ENCODE peak calls at places on chromosomes 5 and 9, in eight cellular contexts. M is A549, L is heart right ventricle, D is mesendoderm, N is lower lobe of right lung, J is IMR-90, S is suprapubic skin, V is cardiac muscle cell. Q is an unnamed sample. For H3K4me1, the result is how much of the 10 kb centered on the place peaks cover.

GRCh38 chr9:93520523-93520922 is 55.9 kb upstream of the PHF2 start:
- DNase-seq in M (no peak), L (no peak), D (no peak), N (no peak), J (no peak), S (no peak), V (no peak), Q (no peak)

GRCh38 chr9:34010979-34011378 is 37.7 kb downstream of the UBAP2 start:
- DNase-seq in M (peak), L (no peak), D (no peak), N (no peak), J (no peak), S (no peak), V (peak), Q (no peak)

GRCh38 chr9:88978034-88978433 is 13.2 kb upstream of the S1PR3 start:
- DNase-seq in M (no peak), L (no peak), D (peak), N (no peak), J (no peak), S (no peak), V (no peak), Q (no peak)

GRCh38 chr9:115231116-115231515 is 113.2 kb upstream of the TNC start:
- DNase-seq in M (no peak), L (no peak), D (no peak), N (no peak), J (no peak), S (no peak), V (no peak), Q (no peak)

GRCh38 chr9:114836769-114837168 is 30.9 kb upstream of the TNFSF15 start:
- DNase-seq in M (no peak), L (no peak), D (no peak), N (no peak), J (no peak), S (no peak), V (no peak), Q (no peak)

GRCh38 chr9:89984214-89984613 is 379.4 kb downstream of the GADD45G start:
- DNase-seq in M (no peak), L (no peak), D (no peak), N (no peak), J (peak), S (no peak), V (no peak), Q (no peak)

GRCh38 chr9:112046181-112046580 is 128.9 kb downstream of the SUSD1 start:
- DNase-seq in M (no peak), L (no peak), D (no peak), N (no peak), J (peak), S (no peak), V (no peak), Q (no peak)

GRCh38 chr9:97980479-97980803 is 2.7 kb upstream of the ANP32B start:
- DNase-seq in M (no peak), L (peak), D (no peak), N (no peak), J (no peak), S (peak), V (peak), Q (peak)

GRCh38 chr9:38183994-38184568 is 115.1 kb upstream of the SHB start:
- DNase-seq in M (no peak), L (no peak), D (peak), N (no peak), J (no peak), S (no peak), V (peak), Q (no peak)

GRCh38 chr5:172868924-172869565 is 35.0 kb downstream of the ERGIC1 start:
- DNase-seq in M (peak), L (peak), D (no peak), N (peak), J (peak), S (peak), V (peak), Q (peak)

GRCh38 chr5:172867761-172868435 is 33.8 kb downstream of the ERGIC1 start:
- DNase-seq in M (no peak), L (no peak), D (no peak), N (no peak), J (peak), S (no peak), V (no peak), Q (no peak)

GRCh38 chr5:172866378-172866777 is 32.3 kb downstream of the ERGIC1 start:
- DNase-seq in M (no peak), L (no peak), D (no peak), N (no peak), J (no peak), S (no peak), V (no peak), Q (no peak)

GRCh38 chr5:172868436-172868923 is 34.4 kb downstream of the ERGIC1 start:
- DNase-seq in M (peak), L (no peak), D (no peak), N (no peak), J (peak), S (no peak), V (no peak), Q (no peak)

DNA sequence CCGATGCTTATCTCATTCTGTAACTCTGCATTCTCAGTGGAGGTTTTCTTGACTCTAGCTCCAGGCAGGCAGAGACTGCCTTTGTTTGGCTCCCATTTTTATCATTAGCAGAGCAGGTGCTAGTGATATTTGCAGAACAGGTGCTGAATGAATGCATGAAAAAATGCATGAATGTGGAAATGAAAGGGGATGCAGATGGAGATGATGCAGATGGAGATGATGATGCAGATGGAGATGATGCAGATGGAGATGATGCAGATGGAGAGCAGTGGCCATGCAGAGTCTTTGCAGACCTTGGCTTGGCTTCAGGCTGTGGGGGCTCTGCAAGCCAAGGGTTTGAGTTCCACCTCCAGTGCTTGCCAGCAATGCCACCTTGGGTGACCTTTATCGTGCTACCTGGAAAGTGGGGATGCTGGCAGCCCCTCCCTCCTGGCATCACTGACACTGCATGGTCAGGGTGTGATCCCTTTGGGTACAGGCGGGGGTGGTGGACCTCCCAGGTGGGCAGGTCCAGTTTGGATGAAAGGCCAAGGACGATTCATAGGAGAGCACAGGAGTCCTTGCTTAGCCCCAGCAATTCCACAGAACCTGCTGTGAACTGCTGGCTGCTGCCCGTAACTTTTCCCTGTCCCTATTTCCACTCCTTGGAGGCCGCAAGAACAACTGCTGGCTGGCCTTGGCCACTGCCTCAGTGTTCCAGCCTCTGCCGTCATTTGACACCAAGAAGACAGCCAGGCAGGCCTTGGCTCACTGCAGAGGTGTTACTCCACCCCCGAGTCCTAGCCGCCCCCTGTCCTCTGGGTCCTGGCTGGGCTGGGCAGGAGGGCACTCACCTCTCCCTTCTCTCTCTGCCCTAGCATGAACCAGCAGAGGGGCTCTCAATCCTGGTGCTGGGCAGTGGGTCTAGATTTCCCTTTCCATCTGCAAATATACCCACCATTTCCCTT is 33.0 kb downstream of the ERGIC1 start:
- DNase-seq in M (no peak), L (peak), D (peak), N (no peak), J (peak), S (peak), V (no peak), Q (peak)
- H3K4me1 ChIP-seq in M (half or more), L (half or more), D (under half), N (half or more), J (under half), S (half or more), V (under half), Q (under half)

GRCh38 chr5:158880514-158881001 is 219.2 kb downstream of the EBF1 start:
- DNase-seq in M (no peak), L (no peak), D (no peak), N (no peak), J (no peak), S (no peak), V (peak), Q (no peak)
- H3K4me1 ChIP-seq in M (under half), L (under half), D (under half), N (under half), J (under half), S (under half), V (under half), Q (under half)

GRCh38 chr5:164748861-164749260 is 1243.4 kb downstream of the MAT2B start:
- DNase-seq in M (no peak), L (no peak), D (no peak), N (no peak), J (no peak), S (no peak), V (no peak), Q (no peak)
- H3K4me1 ChIP-seq in M (under half), L (under half), D (under half), N (under half), J (under half), S (under half), V (under half), Q (under half)

DNA sequence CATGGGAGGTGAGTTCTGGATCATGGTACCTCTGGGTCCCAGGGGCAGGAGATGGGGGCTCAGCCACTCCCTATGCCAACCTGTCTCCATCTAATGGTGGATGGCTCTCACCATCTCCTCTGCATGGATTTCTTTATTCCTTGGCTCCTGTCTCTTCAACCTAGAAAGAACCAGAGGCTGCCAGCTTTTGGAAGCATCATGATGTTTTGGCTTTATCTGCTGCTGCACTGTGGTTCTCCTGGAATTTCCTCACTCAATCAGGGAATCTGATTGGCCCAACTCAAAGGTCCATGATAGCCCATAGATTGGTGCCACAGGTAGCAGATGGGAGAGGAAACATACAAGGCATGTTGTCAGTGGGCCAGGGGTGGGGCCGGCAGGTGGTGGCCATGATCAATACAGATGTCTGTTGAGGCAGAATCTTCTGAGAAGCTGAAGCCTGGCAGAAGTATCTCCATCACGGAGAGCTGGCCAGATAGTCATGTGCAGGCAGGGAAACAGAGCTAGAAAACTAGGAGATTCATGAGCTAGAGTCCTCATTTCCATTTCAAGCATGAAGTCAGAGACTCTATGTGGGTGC is 158.2 kb downstream of the MACROH2A1 start:
- DNase-seq in M (no peak), L (no peak), D (no peak), N (no peak), J (no peak), S (peak), V (no peak), Q (peak)
- H3K4me1 ChIP-seq in M (under half), L (under half), D (under half), N (under half), J (under half), S (half or more), V (under half), Q (under half)

GRCh38 chr5:180719781-180720180 is 20.1 kb downstream of the OR2Y1 start:
- DNase-seq in M (no peak), L (no peak), D (no peak), N (no peak), J (no peak), S (no peak), V (no peak), Q (no peak)
- H3K4me1 ChIP-seq in M (under half), L (under half), D (under half), N (under half), J (under half), S (under half), V (under half), Q (under half)

GRCh38 chr9:137190315-137190853 is 1.9 kb downstream of the SSNA1 start:
- DNase-seq in M (no peak), L (no peak), D (no peak), N (no peak), J (no peak), S (no peak), V (no peak), Q (no peak)
- H3K4me1 ChIP-seq in M (under half), L (under half), D (under half), N (half or more), J (under half), S (half or more), V (under half), Q (under half)

DNA sequence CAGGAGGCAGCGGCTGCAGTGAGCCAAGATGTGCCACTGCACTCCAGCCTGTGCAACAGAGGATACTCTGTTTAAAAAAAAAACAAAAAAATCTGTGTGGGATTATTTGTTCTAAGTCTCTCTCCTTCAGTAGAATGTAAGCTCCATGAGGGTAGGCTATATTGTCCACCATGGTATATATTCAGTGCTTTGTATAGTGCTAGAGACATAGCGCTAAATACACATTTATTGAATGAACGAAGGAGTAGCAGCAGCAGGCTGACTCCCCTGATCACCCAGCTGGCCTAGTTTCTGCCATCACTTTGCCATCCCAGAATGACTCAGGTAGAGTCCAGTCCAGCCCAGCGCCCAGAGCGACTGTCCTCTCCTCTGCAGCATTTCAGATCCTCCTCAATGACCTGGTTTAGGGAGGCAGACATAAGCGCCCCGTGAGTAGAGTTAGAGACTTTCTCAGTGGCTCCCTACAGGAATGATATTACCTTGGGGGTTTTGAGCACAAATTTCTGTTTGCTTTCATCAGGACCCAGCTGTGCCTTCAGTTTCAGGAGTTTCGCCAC is 716 bp downstream of the HARS1 start:
- DNase-seq in M (no peak), L (no peak), D (no peak), N (no peak), J (no peak), S (no peak), V (no peak), Q (no peak)
- H3K4me1 ChIP-seq in M (under half), L (under half), D (under half), N (under half), J (under half), S (under half), V (under half), Q (under half)

Q was measured in uterus.